ENCODE peak calls at places on chromosome 7, in seven cellular contexts. D is lower lobe of right lung; A is CD8-positive, alpha-beta T cell; G is ovary; Q is aorta; I is upper lobe of right lung; X is mesenchymal stem cell. L is an unnamed sample. For H3K4me1, the result is how much of the 10 kb centered on the place peaks cover.

GRCh38 chr7:79227035-79227434 is 226.4 kb downstream of the MAGI2 start:
- DNase-seq in D (no peak), A (no peak), G (no peak), Q (no peak), I (no peak), X (peak), L (no peak)

GRCh38 chr7:92955081-92955480 is 118.7 kb upstream of the CDK6 start:
- DNase-seq in D (no peak), A (no peak), G (no peak), Q (no peak), I (no peak), X (no peak), L (no peak)

GRCh38 chr7:138235207-138235606 is 158.9 kb downstream of the AKR1D1 start:
- DNase-seq in D (no peak), A (no peak), G (no peak), Q (no peak), I (no peak), X (no peak), L (no peak)

GRCh38 chr7:97982647-97983046 is 7.3 kb downstream of the OCM2 start:
- DNase-seq in D (no peak), A (no peak), G (no peak), Q (no peak), I (no peak), X (no peak), L (no peak)

GRCh38 chr7:124077546-124077945 is 44.7 kb upstream of the TMEM229A start:
- DNase-seq in D (no peak), A (no peak), G (no peak), Q (no peak), I (no peak), X (no peak), L (no peak)

GRCh38 chr7:39882148-39882784 is 67.8 kb upstream of the CDK13 start:
- DNase-seq in D (no peak), A (no peak), G (no peak), Q (no peak), I (no peak), X (no peak), L (no peak)

GRCh38 chr7:32093415-32094408 is 23.5 kb upstream of the PDE1C start:
- DNase-seq in D (peak), A (no peak), G (peak), Q (peak), I (no peak), X (peak), L (peak)

GRCh38 chr7:99390941-99391602 is 16.5 kb downstream of the ARPC1B start:
- DNase-seq in D (no peak), A (no peak), G (no peak), Q (no peak), I (no peak), X (no peak), L (peak)

GRCh38 chr7:13830604-13830915 is 158.9 kb downstream of the ETV1 start:
- DNase-seq in D (no peak), A (no peak), G (no peak), Q (no peak), I (no peak), X (peak), L (no peak)

GRCh38 chr7:23746629-23747028 is 36.6 kb downstream of the STK31 start:
- DNase-seq in D (no peak), A (no peak), G (no peak), Q (no peak), I (no peak), X (no peak), L (no peak)

GRCh38 chr7:16982640-16983103 is 100.9 kb upstream of the AGR3 start:
- DNase-seq in D (no peak), A (no peak), G (no peak), Q (no peak), I (no peak), X (peak), L (no peak)

GRCh38 chr7:127976056-127976455 is 55.2 kb downstream of the LRRC4 start:
- DNase-seq in D (no peak), A (no peak), G (no peak), Q (no peak), I (no peak), X (no peak), L (no peak)

GRCh38 chr7:105204520-105204919 is 184.2 kb downstream of the SRPK2 start:
- DNase-seq in D (no peak), A (no peak), G (no peak), Q (no peak), I (no peak), X (no peak), L (no peak)

GRCh38 chr7:121561717-121562116 is 165.6 kb upstream of the FAM3C start:
- DNase-seq in D (no peak), A (no peak), G (no peak), Q (no peak), I (no peak), X (no peak), L (no peak)

GRCh38 chr7:521221-522070 is 1.8 kb upstream of the PDGFA start:
- DNase-seq in D (peak), A (no peak), G (peak), Q (peak), I (peak), X (peak), L (peak)

GRCh38 chr7:140810830-140811556 is 113.7 kb downstream of the BRAF start:
- DNase-seq in D (no peak), A (peak), G (peak), Q (peak), I (no peak), X (peak), L (no peak)

GRCh38 chr7:41544241-41544640 is 158.6 kb downstream of the INHBA start:
- DNase-seq in D (no peak), A (no peak), G (no peak), Q (no peak), I (no peak), X (no peak), L (no peak)

GRCh38 chr7:2474813-2475677 is 1.2 kb downstream of the GRIFIN start:
- DNase-seq in D (no peak), A (no peak), G (no peak), Q (peak), I (peak), X (no peak), L (peak)
- H3K4me1 ChIP-seq in D (under half), A (under half), G (under half), Q (under half), I (under half), X (half or more), L (under half)

GRCh38 chr7:30003098-30003497 is 13.5 kb upstream of the SCRN1 start:
- DNase-seq in D (no peak), A (no peak), G (no peak), Q (no peak), I (no peak), X (no peak), L (no peak)
- H3K4me1 ChIP-seq in D (under half), A (under half), G (under half), Q (under half), I (under half), X (under half), L (under half)

GRCh38 chr7:50394315-50394714 is 55.8 kb downstream of the FIGNL1 start:
- DNase-seq in D (no peak), A (no peak), G (no peak), Q (no peak), I (no peak), X (no peak), L (no peak)

GRCh38 chr7:50393547-50394252 is 56.5 kb downstream of the FIGNL1 start:
- DNase-seq in D (no peak), A (no peak), G (no peak), Q (no peak), I (no peak), X (no peak), L (no peak)

GRCh38 chr7:50391386-50391785 is 58.8 kb downstream of the FIGNL1 start:
- DNase-seq in D (no peak), A (no peak), G (no peak), Q (no peak), I (no peak), X (no peak), L (no peak)

GRCh38 chr7:50389961-50390360 is 60.2 kb downstream of the FIGNL1 start:
- DNase-seq in D (no peak), A (no peak), G (no peak), Q (no peak), I (no peak), X (no peak), L (no peak)

DNA sequence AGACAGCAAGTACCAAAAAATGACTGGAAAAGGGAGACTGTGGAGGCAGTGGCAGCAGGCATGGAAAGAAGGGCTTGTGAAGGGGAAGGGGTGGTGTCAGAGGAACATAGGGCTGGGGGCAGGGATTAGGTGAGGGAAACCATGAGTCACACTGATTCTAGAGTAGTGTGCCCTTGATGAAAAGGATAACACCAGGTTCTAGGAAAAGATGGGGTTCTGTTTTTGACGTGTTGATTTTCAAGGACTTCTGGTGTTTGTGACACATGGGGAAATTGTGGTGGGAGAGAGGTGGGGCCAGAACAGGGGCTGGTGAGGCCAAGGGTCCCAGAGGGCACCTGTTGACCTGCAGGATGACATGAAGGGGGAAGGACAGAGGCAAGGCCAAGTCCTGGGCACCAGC is 57.1 kb downstream of the FIGNL1 start:
- DNase-seq in D (no peak), A (no peak), G (no peak), Q (no peak), I (no peak), X (no peak), L (no peak)
- H3K4me1 ChIP-seq in D (under half), A (half or more), G (under half), Q (under half), I (under half), X (under half), L (under half)

GRCh38 chr7:2513702-2514101 is 5.9 kb upstream of the LFNG start:
- DNase-seq in D (no peak), A (no peak), G (no peak), Q (no peak), I (no peak), X (no peak), L (no peak)

GRCh38 chr7:2517004-2517403 is 2.6 kb upstream of the LFNG start:
- DNase-seq in D (no peak), A (no peak), G (no peak), Q (no peak), I (no peak), X (peak), L (no peak)

GRCh38 chr7:2514473-2515423 is 4.8 kb upstream of the LFNG start:
- DNase-seq in D (no peak), A (no peak), G (no peak), Q (no peak), I (no peak), X (no peak), L (no peak)

GRCh38 chr7:2516194-2516555 is 3.4 kb upstream of the LFNG start:
- DNase-seq in D (no peak), A (no peak), G (no peak), Q (no peak), I (no peak), X (no peak), L (no peak)

DNA sequence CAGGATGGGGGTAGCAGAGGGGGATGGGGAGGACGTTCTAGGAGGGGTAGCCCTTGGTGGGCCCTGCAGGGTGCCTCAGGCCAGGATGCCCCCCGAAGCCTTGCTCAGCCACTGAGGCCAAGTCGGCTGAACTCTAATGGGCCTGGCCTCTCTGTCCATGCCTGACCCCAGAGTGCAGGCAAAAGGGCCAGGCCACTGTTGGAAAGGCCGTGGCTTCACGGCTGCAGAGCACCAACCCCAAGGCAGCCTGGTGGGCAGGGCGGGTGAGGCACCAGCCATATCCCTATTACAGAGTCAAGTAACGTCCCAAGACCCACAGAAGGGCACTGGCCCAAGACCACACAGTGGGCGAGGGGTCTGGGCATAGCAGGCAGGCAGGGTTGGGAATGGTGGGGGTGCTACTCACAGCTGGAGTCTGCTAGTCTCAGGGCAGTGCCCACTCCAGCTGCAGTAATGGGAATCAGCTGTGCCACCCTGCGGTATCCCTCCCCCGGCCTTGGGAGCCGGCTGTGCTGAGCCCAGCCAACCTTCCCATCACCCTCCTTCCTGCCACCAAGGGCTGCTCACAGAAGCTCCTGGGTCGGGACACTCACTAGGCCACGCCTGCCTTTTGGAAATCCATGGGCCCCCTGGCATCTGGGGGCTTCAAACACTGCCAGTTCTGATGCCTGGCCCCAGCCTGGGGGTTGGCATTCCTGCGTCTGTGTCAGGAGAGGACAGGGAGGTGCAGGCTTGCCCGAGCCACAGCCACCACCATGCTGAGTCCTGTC is 4.0 kb upstream of the LFNG start:
- DNase-seq in D (no peak), A (no peak), G (no peak), Q (no peak), I (no peak), X (no peak), L (peak)
- H3K4me1 ChIP-seq in D (under half), A (half or more), G (under half), Q (under half), I (under half), X (half or more), L (under half)

DNA sequence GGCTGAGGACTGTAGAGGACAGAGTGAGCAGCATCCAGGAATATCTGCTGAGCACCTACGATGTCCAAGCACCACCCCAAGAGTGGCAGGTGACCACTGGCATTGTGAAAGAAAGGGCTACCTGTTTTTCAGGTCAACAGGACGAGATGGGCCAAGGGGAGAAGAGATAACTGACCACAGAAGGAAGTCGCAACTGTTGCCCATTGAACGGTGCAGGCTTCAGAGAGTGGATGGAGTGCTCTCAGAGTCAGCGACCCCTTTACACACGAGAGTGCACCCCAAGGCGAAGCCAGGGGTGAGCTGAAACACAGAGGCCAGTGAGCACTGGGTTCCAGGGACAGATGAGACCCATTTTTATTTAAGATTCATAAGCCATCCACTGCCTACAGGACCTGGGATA is 42.3 kb downstream of the HIPK2 start:
- DNase-seq in D (no peak), A (no peak), G (no peak), Q (no peak), I (no peak), X (no peak), L (no peak)
- H3K4me1 ChIP-seq in D (half or more), A (under half), G (under half), Q (under half), I (half or more), X (under half), L (half or more)

GRCh38 chr7:29127527-29127926 is 18.8 kb downstream of the CPVL start:
- DNase-seq in D (no peak), A (no peak), G (no peak), Q (no peak), I (no peak), X (no peak), L (no peak)
- H3K4me1 ChIP-seq in D (under half), A (under half), G (under half), Q (under half), I (under half), X (under half), L (under half)

GRCh38 chr7:146514304-146514703 is 397.7 kb downstream of the CNTNAP2 start:
- DNase-seq in D (no peak), A (no peak), G (no peak), Q (no peak), I (no peak), X (no peak), L (no peak)

DNA sequence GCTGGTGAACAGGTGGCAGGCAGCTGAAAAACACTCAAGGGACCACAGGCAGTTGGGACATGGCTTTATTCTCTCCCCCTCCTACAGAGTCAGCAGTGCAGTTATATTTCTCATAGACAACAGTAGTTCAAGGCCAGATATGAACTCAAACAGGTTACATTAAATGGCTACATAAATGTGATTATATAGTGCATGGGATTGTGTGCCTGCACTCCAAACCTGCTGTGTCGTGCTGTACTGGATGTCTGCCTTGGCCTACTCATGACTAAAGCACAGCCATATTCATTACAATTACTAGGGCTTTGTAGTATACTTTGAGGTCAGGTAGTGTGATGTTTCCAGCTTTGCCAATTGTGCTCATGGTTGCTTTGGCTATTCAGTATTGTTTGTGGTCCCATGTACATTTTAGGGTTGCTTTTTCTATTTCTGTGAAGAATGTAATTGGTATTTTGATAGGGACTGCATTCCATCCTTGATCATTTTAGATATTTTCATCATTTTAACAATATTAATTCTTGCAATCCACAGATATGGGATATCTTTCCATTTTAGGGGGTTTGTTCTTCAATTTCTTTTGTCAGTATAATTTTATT is 393.6 kb downstream of the CNTNAP2 start:
- DNase-seq in D (no peak), A (no peak), G (no peak), Q (no peak), I (no peak), X (no peak), L (no peak)
- H3K4me1 ChIP-seq in D (under half), A (under half), G (under half), Q (under half), I (under half), X (under half), L (under half)

GRCh38 chr7:130897515-130898419 is 163.8 kb upstream of the KLF14 start:
- DNase-seq in D (no peak), A (no peak), G (peak), Q (no peak), I (no peak), X (no peak), L (peak)
- H3K4me1 ChIP-seq in D (half or more), A (under half), G (under half), Q (under half), I (half or more), X (half or more), L (under half)

DNA sequence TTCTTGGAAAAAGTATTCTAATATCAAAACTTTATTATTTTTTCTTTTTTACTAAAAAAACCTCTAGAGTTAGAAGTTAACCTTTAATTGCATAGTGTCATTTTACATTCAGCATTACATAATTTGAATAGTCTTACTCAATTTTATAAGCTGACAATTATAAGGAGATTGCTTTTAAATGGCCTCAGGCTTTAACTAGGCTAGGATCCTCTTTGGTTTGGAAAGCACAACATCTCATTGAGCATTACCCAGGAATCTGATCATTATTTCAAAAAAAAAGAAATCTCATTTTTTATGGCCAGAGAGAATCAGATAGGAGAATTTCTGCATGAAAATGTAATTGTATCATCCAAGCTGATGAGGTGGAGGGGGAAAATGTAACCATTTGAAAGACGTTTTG is 324.9 kb upstream of the POT1 start:
- DNase-seq in D (no peak), A (no peak), G (no peak), Q (no peak), I (no peak), X (no peak), L (no peak)
- H3K4me1 ChIP-seq in D (under half), A (under half), G (under half), Q (under half), I (under half), X (under half), L (under half)